ENCODE peak calls at places on chromosomes 12 and 14, in seven cellular contexts. C is mammary epithelial cell; P is IMR-90; V is stomach; Y is A549; T is thoracic aorta; M is CD8-positive, alpha-beta T cell. X is an unnamed sample.

GRCh38 chr12:60169904-60170303 is 574.1 kb downstream of the SLC16A7 start:
- DNase-seq in C (no peak), P (peak), V (no peak), Y (no peak), T (no peak), M (no peak), X (peak)

GRCh38 chr12:111454311-111454710 is 48.6 kb downstream of the SH2B3 start:
- DNase-seq in C (no peak), P (no peak), V (no peak), Y (no peak), T (no peak), M (no peak), X (no peak)

GRCh38 chr14:81940636-81941035 is 407.0 kb upstream of the SEL1L start:
- DNase-seq in C (no peak), P (no peak), V (no peak), Y (no peak), T (no peak), M (no peak), X (no peak)

GRCh38 chr14:103141117-103141796 is 18.0 kb downstream of the TNFAIP2 start:
- DNase-seq in C (peak), P (peak), V (peak), Y (peak), T (no peak), M (no peak), X (peak)

GRCh38 chr12:53184828-53185227 is 4.1 kb upstream of the CSAD start:
- DNase-seq in C (no peak), P (no peak), V (no peak), Y (no peak), T (no peak), M (peak), X (no peak)

GRCh38 chr14:76695263-76695920 is 65.9 kb upstream of the VASH1 start:
- DNase-seq in C (no peak), P (no peak), V (no peak), Y (no peak), T (no peak), M (no peak), X (no peak)

GRCh38 chr12:46472893-46473633 is 100.5 kb upstream of the SLC38A2 start:
- DNase-seq in C (no peak), P (peak), V (no peak), Y (peak), T (no peak), M (no peak), X (peak)

GRCh38 chr12:87185367-87185766 is 843.8 kb downstream of the C12orf50 start:
- DNase-seq in C (no peak), P (no peak), V (no peak), Y (no peak), T (no peak), M (no peak), X (no peak)

GRCh38 chr12:3313655-3314305 is 177.2 kb upstream of the PRMT8 start:
- DNase-seq in C (no peak), P (peak), V (no peak), Y (peak), T (no peak), M (no peak), X (no peak)

GRCh38 chr12:45351921-45352670 is 136.2 kb downstream of the ANO6 start:
- DNase-seq in C (no peak), P (no peak), V (no peak), Y (no peak), T (no peak), M (no peak), X (no peak)

GRCh38 chr12:57836442-57837375 is 9.8 kb downstream of the CTDSP2 start:
- DNase-seq in C (peak), P (peak), V (peak), Y (no peak), T (no peak), M (peak), X (peak)

GRCh38 chr14:105455086-105455640 is 19.5 kb upstream of the CRIP2 start:
- DNase-seq in C (no peak), P (no peak), V (no peak), Y (no peak), T (no peak), M (no peak), X (no peak)

GRCh38 chr12:123571343-123571813 is 13.0 kb upstream of the TMED2 start:
- DNase-seq in C (peak), P (peak), V (peak), Y (peak), T (no peak), M (no peak), X (peak)

GRCh38 chr12:110704231-110704630 is 15.3 kb upstream of the HVCN1 start:
- DNase-seq in C (no peak), P (no peak), V (no peak), Y (no peak), T (no peak), M (no peak), X (no peak)

GRCh38 chr14:100246809-100247428 is 8.0 kb downstream of the YY1 start:
- DNase-seq in C (peak), P (peak), V (no peak), Y (peak), T (no peak), M (no peak), X (peak)

GRCh38 chr14:36952702-36953101 is 219.7 kb downstream of the SLC25A21 start:
- DNase-seq in C (peak), P (peak), V (no peak), Y (peak), T (no peak), M (no peak), X (peak)

GRCh38 chr14:39398382-39398781 is 33.9 kb downstream of the FBXO33 start:
- DNase-seq in C (no peak), P (no peak), V (no peak), Y (no peak), T (no peak), M (no peak), X (no peak)

DNA sequence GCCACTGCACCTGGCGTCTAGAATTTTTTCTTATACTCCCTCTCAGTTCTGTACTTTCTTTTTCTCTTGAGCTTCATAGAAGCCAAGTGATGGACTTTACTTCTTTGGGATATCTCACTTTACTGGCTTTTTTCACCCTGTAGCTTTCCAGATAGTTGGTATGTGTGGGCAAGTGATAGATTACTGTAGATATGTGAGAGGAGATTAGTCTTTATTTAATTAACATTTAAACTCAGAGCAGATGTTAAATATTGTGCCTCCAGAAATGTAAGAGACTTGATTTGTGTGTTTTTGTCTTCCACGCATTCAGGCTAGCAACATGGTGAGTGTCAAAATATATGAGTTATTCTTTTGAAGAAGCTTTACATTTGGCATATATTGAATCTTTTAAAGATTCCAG is 39.5 kb upstream of the SLC17A8 start:
- DNase-seq in C (no peak), P (no peak), V (no peak), Y (no peak), T (no peak), M (no peak), X (no peak)
- TF ChIP-seq CTCF in C (no peak), P (no peak), V (no peak), Y (no peak), T (no peak), M (no peak), X (no peak)

GRCh38 chr12:130066742-130067141 is 95.5 kb upstream of the FZD10 start:
- DNase-seq in C (no peak), P (no peak), V (no peak), Y (no peak), T (no peak), M (no peak), X (no peak)

GRCh38 chr12:130064999-130065398 is 97.3 kb upstream of the FZD10 start:
- DNase-seq in C (no peak), P (no peak), V (no peak), Y (no peak), T (no peak), M (no peak), X (no peak)

GRCh38 chr12:130068741-130069140 is 93.5 kb upstream of the FZD10 start:
- DNase-seq in C (no peak), P (no peak), V (no peak), Y (no peak), T (no peak), M (no peak), X (no peak)

DNA sequence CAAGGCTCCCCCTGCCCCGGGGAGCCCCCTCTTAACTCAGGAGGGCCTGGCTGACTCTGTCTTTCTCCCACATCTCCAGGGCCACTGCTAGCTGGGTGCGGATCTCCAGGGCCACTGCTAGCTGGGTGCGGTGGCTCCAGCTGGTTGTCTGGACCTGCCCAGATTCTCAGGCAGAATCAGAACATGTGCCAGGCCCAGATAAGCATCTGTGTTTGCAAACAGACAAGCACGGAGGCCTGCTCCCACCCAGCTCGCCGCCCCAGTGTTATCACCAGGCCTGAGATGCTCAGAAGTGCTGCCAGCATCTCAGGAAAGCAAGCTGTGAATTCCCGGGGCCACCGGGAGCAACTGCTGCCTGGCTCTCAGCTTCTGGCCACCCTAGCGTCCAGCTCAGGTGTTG is 98.4 kb upstream of the FZD10 start:
- DNase-seq in C (no peak), P (no peak), V (no peak), Y (no peak), T (no peak), M (no peak), X (no peak)
- H3K4me3 ChIP-seq in C (no peak), P (no peak), V (no peak), Y (no peak), T (no peak), M (no peak), X (no peak)

GRCh38 chr14:50231475-50232275 is at the start of gene SOS2:
- DNase-seq in C (peak), P (peak), V (peak), Y (peak), T (peak), M (peak), X (peak)
- TF ChIP-seq CTCF in C (no peak), P (no peak), V (no peak), Y (peak), T (no peak), M (no peak), X (no peak)

GRCh38 chr14:94451091-94451751 is 1.4 kb downstream of the SERPINA11 start:
- DNase-seq in C (no peak), P (no peak), V (no peak), Y (no peak), T (no peak), M (no peak), X (no peak)
- H3K4me3 ChIP-seq in C (no peak), P (no peak), V (no peak), Y (no peak), T (no peak), M (no peak), X (no peak)

GRCh38 chr12:121889267-121889624 is 656 bp downstream of the PSMD9 start:
- DNase-seq in C (no peak), P (no peak), V (no peak), Y (no peak), T (no peak), M (no peak), X (no peak)
- TF ChIP-seq CTCF in C (no peak), P (no peak), V (no peak), Y (no peak), T (no peak), M (no peak), X (no peak)

X was measured in epithelial cell of esophagus.